ENCODE peak calls at places on chromosome 18, in eight cellular contexts. K is GM12865, G is fibroblast of pulmonary artery, B is mammary epithelial cell, E is hepatocyte, M is progenitor cell of endocrine pancreas, F is B cell, V is astrocyte of the spinal cord. Y is an unnamed sample.

GRCh38 chr18:34709631-34710429 is at the start of gene DTNA:
- DNase-seq in K (peak; percentile 13), G (peak; percentile 97), B (peak; percentile 81), E (peak; percentile 71), M (no peak), F (no peak), V (peak; percentile 96), Y (no peak)

GRCh38 chr18:49849331-49850217 is 36.2 kb upstream of the ACAA2 start:
- DNase-seq in K (no peak), G (peak; percentile 92), B (peak; percentile 98), E (peak; percentile 93), M (no peak), F (no peak), V (peak; percentile 92), Y (peak; percentile 81)

GRCh38 chr18:48996901-48997463 is 46.2 kb upstream of the SMAD7 start:
- DNase-seq in K (no peak), G (peak; percentile 46), B (peak; percentile 91), E (peak; percentile 77), M (no peak), F (no peak), V (peak; percentile 93), Y (no peak)

GRCh38 chr18:8084160-8084559 is 517.0 kb downstream of the PTPRM start:
- DNase-seq in K (peak; percentile 10), G (peak; percentile 69), B (peak; percentile 46), E (peak; percentile 32), M (no peak), F (no peak), V (peak; percentile 60), Y (no peak)

GRCh38 chr18:32072321-32072720 is 19.4 kb upstream of the RNF138 start:
- DNase-seq in K (peak; percentile 46), G (peak; percentile 3), B (no peak), E (no peak), M (no peak), F (no peak), V (no peak), Y (no peak)

GRCh38 chr18:69795785-69796184 is 151.9 kb downstream of the CD226 start:
- DNase-seq in K (no peak), G (no peak), B (peak; percentile 39), E (peak; percentile 3), M (no peak), F (no peak), V (peak; percentile 22), Y (no peak)

GRCh38 chr18:24492445-24492844 is 32.0 kb downstream of the HRH4 start:
- DNase-seq in K (peak; percentile 77), G (no peak), B (no peak), E (no peak), M (no peak), F (no peak), V (no peak), Y (peak; percentile 49)

GRCh38 chr18:21452808-21453511 is 147.5 kb downstream of the ESCO1 start:
- DNase-seq in K (no peak), G (no peak), B (no peak), E (no peak), M (no peak), F (no peak), V (no peak), Y (no peak)

GRCh38 chr18:27428716-27429475 is 243.8 kb upstream of the CHST9 start:
- DNase-seq in K (no peak), G (no peak), B (no peak), E (no peak), M (no peak), F (no peak), V (no peak), Y (no peak)

GRCh38 chr18:8188196-8188595 is 421.0 kb upstream of the RAB12 start:
- DNase-seq in K (no peak), G (peak; percentile 60), B (no peak), E (no peak), M (no peak), F (no peak), V (peak; percentile 58), Y (no peak)

GRCh38 chr18:49581369-49581768 is 19.5 kb downstream of the LIPG start:
- DNase-seq in K (no peak), G (no peak), B (no peak), E (no peak), M (no peak), F (no peak), V (no peak), Y (no peak)

GRCh38 chr18:47930086-47930843 is at the start of gene SMAD2:
- DNase-seq in K (peak; percentile 91), G (peak; percentile 82), B (peak; percentile 87), E (peak; percentile 93), M (peak; percentile 80), F (peak; percentile 78), V (peak; percentile 71), Y (peak; percentile 91)

GRCh38 chr18:46462523-46462922 is 194.5 kb downstream of the LOXHD1 start:
- DNase-seq in K (no peak), G (no peak), B (no peak), E (no peak), M (no peak), F (no peak), V (no peak), Y (no peak)

GRCh38 chr18:27110319-27110718 is 74.8 kb downstream of the CHST9 start:
- DNase-seq in K (no peak), G (no peak), B (no peak), E (no peak), M (no peak), F (no peak), V (no peak), Y (no peak)

GRCh38 chr18:79684787-79685186 is 5.2 kb downstream of the CTDP1 start:
- DNase-seq in K (no peak), G (no peak), B (no peak), E (no peak), M (no peak), F (no peak), V (no peak), Y (no peak)

DNA sequence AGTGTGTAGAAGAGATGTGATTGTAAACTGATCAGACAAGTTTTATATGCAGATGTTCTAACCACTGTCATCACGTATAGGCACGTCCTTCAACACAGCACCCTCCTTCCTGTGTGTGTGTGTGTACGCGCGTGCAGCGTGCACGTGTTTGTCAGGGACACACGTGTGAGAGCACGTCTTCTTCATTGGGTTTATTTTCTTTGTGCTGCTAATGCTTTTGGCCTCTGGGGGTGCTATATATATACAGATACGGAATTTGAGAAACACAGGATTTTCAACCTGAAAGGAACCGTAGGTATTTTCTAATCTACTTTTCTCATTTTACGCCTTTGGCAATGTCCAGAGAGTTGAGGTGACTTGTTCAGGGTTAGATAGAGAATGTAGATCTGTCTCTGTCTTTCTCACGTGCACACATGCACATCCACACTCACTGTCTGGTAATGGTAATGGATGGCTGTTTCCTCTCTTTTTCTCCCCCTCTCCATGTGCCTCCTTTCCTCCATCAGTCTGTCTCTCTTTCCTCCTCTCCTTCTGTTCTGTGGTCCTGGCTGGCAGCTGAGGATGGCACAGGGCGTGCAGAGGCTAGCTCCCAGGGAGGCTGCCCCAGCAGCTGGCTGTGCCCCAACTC is 13.4 kb upstream of the CELF4 start:
- DNase-seq in K (peak; percentile 20), G (peak; percentile 67), B (peak; percentile 33), E (peak; percentile 61), M (no peak), F (no peak), V (peak; percentile 4), Y (no peak)
- TF ChIP-seq CTCF in K (peak; percentile 23), G (peak; percentile 60), B (peak; percentile 52), E (peak; percentile 59), M (peak; percentile 69), F (no peak), V (peak; percentile 39), Y (peak; percentile 41)

GRCh38 chr18:9710037-9710436 is 1.9 kb downstream of the RAB31 start:
- DNase-seq in K (no peak), G (no peak), B (no peak), E (no peak), M (no peak), F (no peak), V (no peak), Y (no peak)

GRCh38 chr18:9707381-9708056 is 582 bp upstream of the RAB31 start:
- DNase-seq in K (peak; percentile 43), G (peak; percentile 43), B (no peak), E (no peak), M (no peak), F (no peak), V (peak; percentile 55), Y (no peak)

GRCh38 chr18:9706081-9706935 is 1.8 kb upstream of the RAB31 start:
- DNase-seq in K (no peak), G (no peak), B (no peak), E (no peak), M (no peak), F (no peak), V (no peak), Y (no peak)

GRCh38 chr18:9708882-9709877 is 1.1 kb downstream of the RAB31 start:
- DNase-seq in K (peak; percentile 73), G (peak; percentile 58), B (no peak), E (peak; percentile 19), M (no peak), F (no peak), V (no peak), Y (no peak)

DNA sequence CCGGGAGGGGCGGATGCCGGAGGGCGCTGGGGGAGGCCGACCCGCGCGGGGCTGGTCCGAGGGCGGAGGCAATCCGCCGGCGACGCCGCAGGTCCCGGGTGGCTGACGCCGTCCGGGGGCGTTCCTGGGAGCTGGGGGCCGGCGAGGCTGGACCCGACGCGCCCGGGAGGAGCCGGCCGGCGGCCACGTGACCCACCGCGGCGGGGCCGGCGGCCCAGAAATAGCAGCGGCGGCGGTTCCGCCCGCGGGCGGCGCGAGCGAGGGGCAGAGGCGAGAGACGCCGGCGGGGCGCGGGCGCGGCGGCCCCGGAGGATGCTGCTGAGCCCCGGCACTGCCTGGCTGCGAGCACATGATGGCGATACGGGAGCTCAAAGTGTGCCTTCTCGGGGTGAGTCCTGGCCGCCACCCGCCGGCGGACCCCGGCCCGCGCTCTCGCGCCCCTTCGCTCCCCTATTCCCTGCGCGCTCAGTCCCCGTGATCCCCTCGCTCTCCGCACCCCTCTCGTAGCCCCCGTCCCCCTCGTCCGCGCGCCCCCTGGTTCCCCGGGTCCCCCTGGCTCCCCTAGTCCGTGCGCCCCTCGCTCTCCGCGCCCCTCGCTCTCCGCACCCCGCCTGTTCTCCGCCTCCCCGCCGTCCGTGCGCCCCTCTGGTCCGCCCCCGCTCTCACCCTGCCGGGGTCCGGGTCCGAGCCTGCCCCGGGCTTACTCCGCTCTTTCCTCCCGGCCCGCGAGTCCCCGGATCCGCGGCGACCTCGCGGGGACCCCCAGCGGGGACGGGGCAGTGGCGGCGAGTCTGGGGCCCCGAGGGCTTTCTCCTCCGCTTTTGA is at the start of gene RAB31:
- DNase-seq in K (peak; percentile 80), G (peak; percentile 84), B (peak; percentile 37), E (peak; percentile 91), M (peak; percentile 25), F (peak; percentile 52), V (peak; percentile 77), Y (peak; percentile 94)
- TF ChIP-seq CTCF in K (no peak), G (no peak), B (no peak), E (no peak), M (no peak), F (no peak), V (peak; percentile 11), Y (peak; percentile 25)

DNA sequence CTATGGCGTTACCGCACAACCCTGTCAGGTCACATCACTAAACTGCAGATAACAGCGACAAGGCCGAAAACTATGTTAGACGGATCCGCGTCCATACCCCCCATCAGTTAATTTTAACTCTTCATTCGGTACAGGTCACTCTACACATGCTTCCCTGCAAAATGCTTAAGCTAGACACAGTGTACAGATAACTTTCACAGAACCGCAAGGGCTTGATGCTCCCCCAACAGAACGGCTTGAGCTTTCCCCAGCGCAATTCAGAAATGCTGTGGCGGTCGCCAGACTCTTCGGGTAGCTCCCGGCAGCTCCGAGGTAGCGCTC is 283 bp upstream of the RBBP8 start:
- DNase-seq in K (no peak), G (no peak), B (no peak), E (no peak), M (no peak), F (peak; percentile 40), V (no peak), Y (no peak)
- TF ChIP-seq CTCF in K (no peak), G (no peak), B (no peak), E (no peak), M (no peak), F (no peak), V (no peak), Y (no peak)

GRCh38 chr18:54232485-54233227 is 8.2 kb upstream of the MBD2 start:
- DNase-seq in K (no peak), G (no peak), B (no peak), E (no peak), M (no peak), F (no peak), V (no peak), Y (no peak)
- TF ChIP-seq CTCF in K (no peak), G (peak; percentile 24), B (no peak), E (no peak), M (no peak), F (no peak), V (no peak), Y (no peak)